ENCODE peak calls at places on chromosomes 2 and 18, in eight cellular contexts. C is CD8-positive, alpha-beta memory T cell; D is GF-D8; K is natural killer cell; J is T-helper 17 cell; I is ELR; U is sciatic nerve; N is heart right ventricle. M is an unnamed sample.

GRCh38 chr2:42170619-42171395 is 1.7 kb downstream of the EML4 start:
- DNase-seq in C (no peak), D (no peak), K (no peak), J (no peak), I (no peak), U (no peak), N (no peak), M (no peak)

GRCh38 chr2:65067806-65068553 is 11.8 kb downstream of the CEP68 start:
- DNase-seq in C (no peak), D (no peak), K (no peak), J (no peak), I (no peak), U (no peak), N (no peak), M (no peak)

GRCh38 chr18:12904012-12904516 is 20.0 kb upstream of the PTPN2 start:
- DNase-seq in C (no peak), D (peak), K (no peak), J (no peak), I (no peak), U (no peak), N (peak), M (no peak)

GRCh38 chr2:133434962-133435668 is 133.1 kb downstream of the NCKAP5 start:
- DNase-seq in C (no peak), D (no peak), K (no peak), J (no peak), I (peak), U (no peak), N (peak), M (no peak)

GRCh38 chr2:64839844-64840243 is 149.4 kb upstream of the SLC1A4 start:
- DNase-seq in C (no peak), D (peak), K (no peak), J (no peak), I (no peak), U (no peak), N (no peak), M (no peak)

GRCh38 chr2:217386041-217386440 is 526.2 kb upstream of the TNP1 start:
- DNase-seq in C (no peak), D (no peak), K (no peak), J (no peak), I (no peak), U (no peak), N (no peak), M (no peak)

GRCh38 chr2:172438064-172438421 is 10.7 kb downstream of the ITGA6 start:
- DNase-seq in C (peak), D (no peak), K (no peak), J (no peak), I (peak), U (no peak), N (no peak), M (no peak)

GRCh38 chr2:174332607-174333001 is 2.1 kb upstream of the SP9 start:
- DNase-seq in C (no peak), D (no peak), K (no peak), J (no peak), I (no peak), U (no peak), N (no peak), M (no peak)

GRCh38 chr18:53458944-53459580 is 765.4 kb downstream of the MBD2 start:
- DNase-seq in C (no peak), D (no peak), K (no peak), J (no peak), I (no peak), U (no peak), N (peak), M (no peak)

GRCh38 chr2:168201211-168201610 is 46.2 kb downstream of the STK39 start:
- DNase-seq in C (no peak), D (no peak), K (no peak), J (no peak), I (no peak), U (no peak), N (no peak), M (no peak)

M was measured in colonic mucosa.